ENCODE peak calls at places on chromosome 22, in ten cellular contexts. D is GM23248, S is heart left ventricle, J is right atrium auricular region, K is A549, A is left ventricle myocardium inferior, M is osteoblast, B is neuronal stem cell, N is endothelial cell of umbilical vein, H is cardiac muscle cell. L is an unnamed sample. For H3K9me3, the result is how much of the 10 kb centered on the place peaks cover.

GRCh38 chr22:36194971-36195370 is 6.6 kb downstream of the APOL4 start:
- DNase-seq in D (peak), S (peak), J (peak), K (peak), A (peak), M (peak), B (peak), N (peak), H (peak), L (peak)

GRCh38 chr22:44676441-44677298 is 25.3 kb upstream of the PRR5 start:
- DNase-seq in D (peak), S (no peak), J (no peak), K (peak), A (no peak), M (peak), B (no peak), N (no peak), H (peak), L (no peak)

GRCh38 chr22:35113341-35113740 is 47.4 kb downstream of the ISX start:
- DNase-seq in D (no peak), S (no peak), J (no peak), K (no peak), A (no peak), M (no peak), B (no peak), N (no peak), H (no peak), L (no peak)

GRCh38 chr22:37419916-37420655 is 7.2 kb downstream of the ELFN2 start:
- DNase-seq in D (peak), S (no peak), J (no peak), K (no peak), A (no peak), M (peak), B (no peak), N (no peak), H (no peak), L (no peak)

GRCh38 chr22:30310881-30311771 is 15.6 kb downstream of the TBC1D10A start:
- DNase-seq in D (peak), S (peak), J (peak), K (no peak), A (peak), M (peak), B (no peak), N (no peak), H (peak), L (peak)

GRCh38 chr22:44685384-44686056 is 16.5 kb upstream of the PRR5 start:
- DNase-seq in D (peak), S (no peak), J (no peak), K (peak), A (no peak), M (peak), B (no peak), N (no peak), H (peak), L (no peak)

GRCh38 chr22:39999144-39999757 is 4.5 kb downstream of the FAM83F start:
- DNase-seq in D (peak), S (no peak), J (no peak), K (peak), A (no peak), M (no peak), B (no peak), N (no peak), H (peak), L (no peak)

GRCh38 chr22:37657590-37658132 is 862 bp upstream of the PDXP start:
- DNase-seq in D (peak), S (no peak), J (no peak), K (no peak), A (no peak), M (peak), B (no peak), N (no peak), H (no peak), L (no peak)

GRCh38 chr22:43570531-43571144 is 158.8 kb downstream of the MPPED1 start:
- DNase-seq in D (no peak), S (no peak), J (no peak), K (no peak), A (no peak), M (no peak), B (no peak), N (no peak), H (no peak), L (no peak)

GRCh38 chr22:25627271-25627848 is 62.9 kb downstream of the GRK3 start:
- DNase-seq in D (no peak), S (no peak), J (no peak), K (no peak), A (no peak), M (no peak), B (no peak), N (peak), H (peak), L (no peak)

GRCh38 chr22:33796494-33796893 is 123.8 kb downstream of the LARGE1 start:
- DNase-seq in D (no peak), S (no peak), J (no peak), K (no peak), A (no peak), M (no peak), B (no peak), N (no peak), H (no peak), L (no peak)

GRCh38 chr22:37204045-37204655 is 8.1 kb downstream of the SSTR3 start:
- DNase-seq in D (no peak), S (no peak), J (no peak), K (no peak), A (no peak), M (peak), B (no peak), N (no peak), H (no peak), L (no peak)

GRCh38 chr22:43274595-43275240 is 68.5 kb downstream of the SCUBE1 start:
- DNase-seq in D (no peak), S (no peak), J (no peak), K (no peak), A (no peak), M (no peak), B (no peak), N (no peak), H (no peak), L (no peak)

GRCh38 chr22:31086703-31087330 is 5.7 kb downstream of the SMTN start:
- DNase-seq in D (no peak), S (no peak), J (no peak), K (no peak), A (no peak), M (peak), B (no peak), N (no peak), H (no peak), L (no peak)

GRCh38 chr22:44758354-44758969 is 6.1 kb downstream of the ARHGAP8 start:
- DNase-seq in D (peak), S (no peak), J (no peak), K (no peak), A (no peak), M (peak), B (no peak), N (no peak), H (peak), L (no peak)

GRCh38 chr22:28112548-28113043 is 193.5 kb upstream of the PITPNB start:
- DNase-seq in D (peak), S (peak), J (peak), K (no peak), A (peak), M (peak), B (peak), N (peak), H (peak), L (peak)

GRCh38 chr22:32042924-32043323 is at the start of gene SLC5A1:
- DNase-seq in D (no peak), S (no peak), J (no peak), K (no peak), A (no peak), M (no peak), B (no peak), N (no peak), H (no peak), L (no peak)

GRCh38 chr22:17797721-17798559 is 23.7 kb upstream of the BID start:
- DNase-seq in D (no peak), S (no peak), J (no peak), K (no peak), A (no peak), M (peak), B (no peak), N (no peak), H (no peak), L (no peak)

GRCh38 chr22:29607426-29607825 is 4.0 kb downstream of the NF2 start:
- DNase-seq in D (peak), S (no peak), J (no peak), K (no peak), A (no peak), M (no peak), B (no peak), N (peak), H (peak), L (no peak)

GRCh38 chr22:32986773-32987050 is 71.5 kb downstream of the SYN3 start:
- DNase-seq in D (no peak), S (no peak), J (peak), K (no peak), A (no peak), M (no peak), B (no peak), N (no peak), H (no peak), L (no peak)

GRCh38 chr22:47442821-47443220 is 680.4 kb downstream of the TBC1D22A start:
- DNase-seq in D (no peak), S (no peak), J (no peak), K (no peak), A (no peak), M (no peak), B (no peak), N (no peak), H (no peak), L (no peak)
- H3K9me3 ChIP-seq in D (under half), S (under half), J (under half), K (under half), A (under half), M (under half), B (under half), N (under half), H (under half), L (under half)

GRCh38 chr22:46043339-46043738 is 66.4 kb upstream of the WNT7B start:
- DNase-seq in D (no peak), S (no peak), J (no peak), K (no peak), A (no peak), M (no peak), B (no peak), N (no peak), H (no peak), L (peak)
- H3K4me3 ChIP-seq in D (peak), S (peak), J (peak), K (no peak), A (peak), M (peak), B (no peak), N (no peak), H (no peak), L (peak)

GRCh38 chr22:48857202-48857805 is 970.4 kb downstream of the BRD1 start:
- DNase-seq in D (no peak), S (no peak), J (no peak), K (no peak), A (no peak), M (no peak), B (no peak), N (no peak), H (no peak), L (no peak)

GRCh38 chr22:48855593-48856307 is 971.9 kb downstream of the BRD1 start:
- DNase-seq in D (no peak), S (no peak), J (no peak), K (no peak), A (no peak), M (no peak), B (no peak), N (no peak), H (no peak), L (no peak)

GRCh38 chr22:48856308-48856615 is 971.4 kb downstream of the BRD1 start:
- DNase-seq in D (no peak), S (no peak), J (no peak), K (no peak), A (no peak), M (no peak), B (no peak), N (no peak), H (no peak), L (no peak)

GRCh38 chr22:48858856-48859255 is 968.8 kb downstream of the BRD1 start:
- DNase-seq in D (no peak), S (no peak), J (no peak), K (no peak), A (no peak), M (no peak), B (no peak), N (no peak), H (no peak), L (no peak)

GRCh38 chr22:48858121-48858520 is 969.6 kb downstream of the BRD1 start:
- DNase-seq in D (no peak), S (no peak), J (no peak), K (no peak), A (no peak), M (no peak), B (no peak), N (no peak), H (no peak), L (no peak)
- H3K9me3 ChIP-seq in D (under half), S (under half), J (under half), K (under half), A (under half), M (under half), B (under half), N (under half), H (under half), L (under half)

GRCh38 chr22:22166941-22167713 is 77.5 kb upstream of the VPREB1 start:
- DNase-seq in D (no peak), S (no peak), J (no peak), K (no peak), A (no peak), M (no peak), B (no peak), N (no peak), H (no peak), L (no peak)
- H3K4me3 ChIP-seq in D (no peak), S (no peak), J (no peak), K (no peak), A (no peak), M (no peak), B (peak), N (no peak), H (no peak), L (no peak)

GRCh38 chr22:49871482-49871881 is 17.8 kb downstream of the ZBED4 start:
- DNase-seq in D (peak), S (no peak), J (no peak), K (no peak), A (no peak), M (no peak), B (no peak), N (no peak), H (peak), L (peak)
- H3K9me3 ChIP-seq in D (under half), S (under half), J (under half), K (under half), A (under half), M (under half), B (half or more), N (under half), H (under half), L (under half)

GRCh38 chr22:26804315-26804714 is 146.9 kb downstream of the MIAT start:
- DNase-seq in D (no peak), S (no peak), J (no peak), K (no peak), A (no peak), M (no peak), B (no peak), N (no peak), H (no peak), L (no peak)

GRCh38 chr22:26805131-26805530 is 147.7 kb downstream of the MIAT start:
- DNase-seq in D (peak), S (no peak), J (no peak), K (no peak), A (no peak), M (no peak), B (no peak), N (no peak), H (no peak), L (no peak)

GRCh38 chr22:26801449-26801848 is 144.1 kb downstream of the MIAT start:
- DNase-seq in D (no peak), S (no peak), J (no peak), K (no peak), A (no peak), M (peak), B (no peak), N (no peak), H (no peak), L (no peak)

GRCh38 chr22:26811717-26811992 is 154.3 kb downstream of the MIAT start:
- DNase-seq in D (no peak), S (no peak), J (no peak), K (no peak), A (no peak), M (no peak), B (no peak), N (no peak), H (no peak), L (peak)

GRCh38 chr22:26806445-26807170 is 149.2 kb downstream of the MIAT start:
- DNase-seq in D (no peak), S (no peak), J (no peak), K (no peak), A (no peak), M (no peak), B (no peak), N (no peak), H (no peak), L (no peak)
- H3K4me3 ChIP-seq in D (no peak), S (no peak), J (no peak), K (no peak), A (no peak), M (no peak), B (no peak), N (no peak), H (no peak), L (no peak)

DNA sequence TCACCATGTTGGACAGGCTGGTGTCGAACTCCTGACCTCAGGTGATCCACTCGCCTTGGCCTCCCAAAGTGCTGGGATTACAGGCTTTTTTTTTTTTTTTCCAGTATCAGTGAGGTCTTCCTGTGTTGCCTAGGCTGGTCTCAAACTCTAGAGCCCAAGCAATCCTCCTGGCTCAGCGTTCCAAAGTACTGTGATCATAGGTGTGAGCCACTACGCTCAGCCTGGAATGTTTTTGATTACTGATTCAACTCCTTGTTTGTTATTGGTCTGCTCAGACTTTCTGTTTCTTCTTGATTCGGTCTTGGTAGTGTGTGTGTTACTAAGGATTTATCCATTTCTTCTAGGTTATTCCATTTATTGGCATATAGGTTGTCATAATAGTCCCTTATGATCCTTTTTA is 31.3 kb downstream of the NAGA start:
- DNase-seq in D (peak), S (no peak), J (no peak), K (no peak), A (no peak), M (no peak), B (no peak), N (no peak), H (no peak), L (no peak)
- H3K9me3 ChIP-seq in D (under half), S (under half), J (under half), K (under half), A (under half), M (under half), B (under half), N (under half), H (under half), L (under half)